ENCODE peak calls at places on chromosomes 16 and 17, in nine cellular contexts. F, O, G, Y, U, D, B, S and H are unnamed samples.
A peak's percentile ranks its signal among the peaks of the same experiment; 100 is the strongest.

GRCh38 chr17:37490638-37491614 is 1.2 kb downstream of the DUSP14 start:
- DNase-seq in F (peak; percentile 85), O (peak; percentile 31), G (peak; percentile 87), Y (peak; percentile 85), U (peak; percentile 74), D (peak; percentile 57), B (peak; percentile 88), S (peak; percentile 41), H (peak; percentile 92)

GRCh38 chr16:48300391-48300856 is 53.1 kb upstream of the ABCC11 start:
- DNase-seq in F (peak; percentile 78), O (no peak), G (no peak), Y (no peak), U (no peak), D (peak; percentile 45), B (no peak), S (no peak), H (no peak)

GRCh38 chr17:46878055-46878454 is 26.7 kb downstream of the WNT9B start:
- DNase-seq in F (no peak), O (no peak), G (peak; percentile 32), Y (no peak), U (peak; percentile 70), D (no peak), B (peak; percentile 46), S (no peak), H (no peak)

GRCh38 chr17:19016881-19017280 is 12.3 kb upstream of the FAM83G start:
- DNase-seq in F (no peak), O (no peak), G (no peak), Y (no peak), U (peak; percentile 16), D (no peak), B (no peak), S (no peak), H (no peak)

GRCh38 chr17:66968916-66969315 is 4.4 kb downstream of the CACNG4 start:
- DNase-seq in F (no peak), O (no peak), G (no peak), Y (no peak), U (no peak), D (no peak), B (no peak), S (no peak), H (no peak)

GRCh38 chr16:68790130-68790761 is 53.1 kb upstream of the TANGO6 start:
- DNase-seq in F (peak; percentile 91), O (no peak), G (peak; percentile 97), Y (no peak), U (no peak), D (no peak), B (peak; percentile 67), S (peak; percentile 21), H (peak; percentile 74)

GRCh38 chr16:8851761-8852403 is 16.9 kb downstream of the CARHSP1 start:
- DNase-seq in F (no peak), O (no peak), G (no peak), Y (no peak), U (no peak), D (no peak), B (no peak), S (peak; percentile 4), H (no peak)

GRCh38 chr17:44688675-44689491 is 693 bp downstream of the CCDC43 start:
- DNase-seq in F (no peak), O (no peak), G (no peak), Y (peak; percentile 4), U (no peak), D (no peak), B (no peak), S (no peak), H (no peak)

GRCh38 chr17:57442914-57443571 is 186.7 kb downstream of the MSI2 start:
- DNase-seq in F (peak; percentile 49), O (no peak), G (no peak), Y (peak; percentile 33), U (peak; percentile 75), D (no peak), B (no peak), S (no peak), H (peak; percentile 22)

GRCh38 chr17:16120937-16121336 is 94.4 kb downstream of the NCOR1 start:
- DNase-seq in F (no peak), O (no peak), G (no peak), Y (no peak), U (no peak), D (no peak), B (no peak), S (no peak), H (no peak)

GRCh38 chr16:47461598-47462266 is 601 bp downstream of the PHKB start:
- DNase-seq in F (peak; percentile 66), O (peak; percentile 54), G (peak; percentile 92), Y (peak; percentile 71), U (no peak), D (peak; percentile 40), B (no peak), S (no peak), H (peak; percentile 41)

GRCh38 chr17:32609085-32609484 is 122.3 kb downstream of the CDK5R1 start:
- DNase-seq in F (no peak), O (no peak), G (peak; percentile 74), Y (no peak), U (peak; percentile 57), D (no peak), B (no peak), S (no peak), H (peak; percentile 78)

GRCh38 chr16:57042157-57043111 is 49.9 kb upstream of the CPNE2 start:
- DNase-seq in F (no peak), O (no peak), G (no peak), Y (no peak), U (no peak), D (no peak), B (no peak), S (no peak), H (no peak)

GRCh38 chr17:68740555-68741447 is 139.6 kb upstream of the FAM20A start:
- DNase-seq in F (peak; percentile 6), O (no peak), G (no peak), Y (no peak), U (no peak), D (peak; percentile 11), B (no peak), S (no peak), H (peak; percentile 8)

GRCh38 chr17:7887482-7888183 is 956 bp upstream of the CHD3 start:
- DNase-seq in F (peak; percentile 98), O (peak; percentile 84), G (peak; percentile 88), Y (peak; percentile 100), U (peak; percentile 93), D (peak; percentile 99), B (peak; percentile 94), S (peak; percentile 79), H (peak; percentile 85)

GRCh38 chr17:7888184-7888920 is at the start of gene CHD3:
- DNase-seq in F (peak; percentile 26), O (no peak), G (peak; percentile 84), Y (no peak), U (no peak), D (peak; percentile 10), B (no peak), S (no peak), H (peak; percentile 61)

GRCh38 chr17:7885357-7886226 is 3.0 kb upstream of the CHD3 start:
- DNase-seq in F (peak; percentile 38), O (peak; percentile 51), G (no peak), Y (peak; percentile 50), U (peak; percentile 41), D (peak; percentile 51), B (peak; percentile 81), S (peak; percentile 53), H (peak; percentile 45)

GRCh38 chr17:7886227-7887037 is 2.2 kb upstream of the CHD3 start:
- DNase-seq in F (peak; percentile 28), O (peak; percentile 44), G (no peak), Y (peak; percentile 38), U (no peak), D (peak; percentile 67), B (peak; percentile 85), S (peak; percentile 46), H (peak; percentile 36)

GRCh38 chr17:7887038-7887481 is 1.5 kb upstream of the CHD3 start:
- DNase-seq in F (no peak), O (no peak), G (no peak), Y (no peak), U (no peak), D (no peak), B (no peak), S (no peak), H (no peak)
- TF ChIP-seq CTCF in F (no peak), O (no peak), G (no peak), Y (no peak), U (no peak), D (peak; percentile 19), B (no peak), S (no peak), H (no peak)

GRCh38 chr17:9270921-9271320 is 249.6 kb downstream of the NTN1 start:
- DNase-seq in F (no peak), O (no peak), G (no peak), Y (no peak), U (no peak), D (no peak), B (no peak), S (no peak), H (no peak)

GRCh38 chr17:9274119-9274445 is 252.8 kb downstream of the NTN1 start:
- DNase-seq in F (no peak), O (no peak), G (no peak), Y (no peak), U (no peak), D (no peak), B (peak; percentile 24), S (no peak), H (no peak)

GRCh38 chr17:9271989-9272388 is 250.7 kb downstream of the NTN1 start:
- DNase-seq in F (no peak), O (no peak), G (no peak), Y (no peak), U (peak; percentile 36), D (no peak), B (peak; percentile 55), S (no peak), H (no peak)

GRCh38 chr17:9273334-9274118 is 252.2 kb downstream of the NTN1 start:
- DNase-seq in F (peak; percentile 75), O (no peak), G (no peak), Y (no peak), U (peak; percentile 41), D (no peak), B (peak; percentile 43), S (no peak), H (no peak)

DNA sequence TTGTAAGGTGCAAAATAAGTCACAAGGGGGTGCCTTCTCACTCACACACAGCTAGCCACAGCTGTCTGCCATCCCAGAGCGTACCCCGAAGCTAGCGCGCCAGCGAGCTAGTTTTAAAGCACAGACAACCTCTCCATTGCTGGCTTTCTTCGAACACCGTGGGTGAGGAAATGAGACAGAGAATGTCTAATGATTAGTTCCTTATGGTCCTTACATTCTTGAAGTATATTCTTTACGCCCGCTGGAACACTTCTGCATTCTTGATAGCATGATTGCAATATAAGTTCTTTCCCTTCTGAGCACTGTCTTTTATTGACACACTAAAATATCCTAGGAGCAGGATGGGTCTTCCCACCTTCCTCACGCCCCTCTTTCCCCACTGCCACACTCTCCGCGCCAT is 251.2 kb downstream of the NTN1 start:
- DNase-seq in F (peak; percentile 14), O (no peak), G (no peak), Y (no peak), U (no peak), D (no peak), B (no peak), S (no peak), H (no peak)
- TF ChIP-seq CTCF in F (no peak), O (no peak), G (no peak), Y (no peak), U (no peak), D (no peak), B (no peak), S (no peak), H (no peak)

GRCh38 chr17:27601975-27602302 is 29.0 kb upstream of the LGALS9 start:
- DNase-seq in F (no peak), O (no peak), G (no peak), Y (no peak), U (no peak), D (no peak), B (no peak), S (no peak), H (no peak)
- TF ChIP-seq CTCF in F (no peak), O (no peak), G (peak; percentile 4), Y (no peak), U (peak; percentile 17), D (no peak), B (no peak), S (no peak), H (no peak)

GRCh38 chr17:34125010-34125409 is 130.1 kb upstream of the CCL2 start:
- DNase-seq in F (no peak), O (no peak), G (no peak), Y (no peak), U (no peak), D (no peak), B (no peak), S (no peak), H (no peak)
- TF ChIP-seq CTCF in F (no peak), O (no peak), G (no peak), Y (no peak), U (no peak), D (no peak), B (no peak), S (no peak), H (no peak)